ENCODE peak calls at places on chromosomes 13 and 19, in ten cellular contexts. One of them, this sample, is unnamed.
A peak's percentile ranks its signal among the peaks of the same experiment; 100 is the strongest.

GRCh38 chr13:28865951-28866350 is 45.8 kb downstream of the MTUS2 start:
- DNase-seq in A549: no peak
- DNase-seq in endothelial cell: no peak
- DNase-seq in tibial artery: no peak
- DNase-seq in HFFc6: no peak
- DNase-seq in right lobe of liver: no peak
- DNase-seq in right atrium auricular region: no peak
- DNase-seq in NCI-H187: no peak
- DNase-seq in progenitor cell of endocrine pancreas: no peak
- DNase-seq in uterus: no peak
- DNase-seq in this sample: no peak

GRCh38 chr13:107457686-107458085 is 757.6 kb downstream of the LIG4 start:
- DNase-seq in right atrium auricular region: no peak
- DNase-seq in A549: no peak
- DNase-seq in right lobe of liver: no peak
- DNase-seq in uterus: no peak
- DNase-seq in tibial artery: no peak
- DNase-seq in progenitor cell of endocrine pancreas: no peak
- DNase-seq in HFFc6: no peak
- DNase-seq in endothelial cell: no peak
- DNase-seq in NCI-H187: peak; percentile 19
- DNase-seq in this sample: no peak

GRCh38 chr19:16527971-16528521 is 14.2 kb downstream of the CHERP start:
- DNase-seq in HFFc6: no peak
- DNase-seq in tibial artery: no peak
- DNase-seq in uterus: no peak
- DNase-seq in A549: peak; percentile 31
- DNase-seq in progenitor cell of endocrine pancreas: no peak
- DNase-seq in right lobe of liver: no peak
- DNase-seq in endothelial cell: peak; percentile 46
- DNase-seq in right atrium auricular region: no peak
- DNase-seq in NCI-H187: no peak
- DNase-seq in this sample: peak; percentile 24

GRCh38 chr13:20141238-20142018 is 19.4 kb downstream of the GJA3 start:
- DNase-seq in right atrium auricular region: peak; percentile 57
- DNase-seq in HFFc6: no peak
- DNase-seq in progenitor cell of endocrine pancreas: no peak
- DNase-seq in uterus: no peak
- DNase-seq in A549: no peak
- DNase-seq in NCI-H187: no peak
- DNase-seq in right lobe of liver: no peak
- DNase-seq in endothelial cell: no peak
- DNase-seq in tibial artery: no peak
- DNase-seq in this sample: no peak

GRCh38 chr19:3945838-3946237 is 13.0 kb downstream of the NMRK2 start:
- DNase-seq in NCI-H187: no peak
- DNase-seq in progenitor cell of endocrine pancreas: no peak
- DNase-seq in uterus: no peak
- DNase-seq in HFFc6: peak; percentile 16
- DNase-seq in tibial artery: no peak
- DNase-seq in A549: no peak
- DNase-seq in endothelial cell: no peak
- DNase-seq in right lobe of liver: no peak
- DNase-seq in right atrium auricular region: no peak
- DNase-seq in this sample: no peak

GRCh38 chr13:35961002-35961401 is 170.2 kb downstream of the DCLK1 start:
- DNase-seq in A549: no peak
- DNase-seq in right lobe of liver: no peak
- DNase-seq in tibial artery: no peak
- DNase-seq in progenitor cell of endocrine pancreas: no peak
- DNase-seq in HFFc6: no peak
- DNase-seq in NCI-H187: no peak
- DNase-seq in endothelial cell: no peak
- DNase-seq in uterus: no peak
- DNase-seq in right atrium auricular region: no peak
- DNase-seq in this sample: no peak

GRCh38 chr19:45558399-45558878 is 26.2 kb downstream of the OPA3 start:
- DNase-seq in HFFc6: no peak
- DNase-seq in NCI-H187: no peak
- DNase-seq in progenitor cell of endocrine pancreas: no peak
- DNase-seq in right atrium auricular region: no peak
- DNase-seq in endothelial cell: peak; percentile 74
- DNase-seq in right lobe of liver: no peak
- DNase-seq in A549: peak; percentile 83
- DNase-seq in uterus: no peak
- DNase-seq in tibial artery: no peak
- DNase-seq in this sample: peak; percentile 60

GRCh38 chr19:18487576-18488402 is 34.1 kb downstream of the ELL start:
- DNase-seq in A549: no peak
- DNase-seq in endothelial cell: no peak
- DNase-seq in HFFc6: no peak
- DNase-seq in right atrium auricular region: no peak
- DNase-seq in uterus: no peak
- DNase-seq in right lobe of liver: no peak
- DNase-seq in tibial artery: no peak
- DNase-seq in NCI-H187: no peak
- DNase-seq in progenitor cell of endocrine pancreas: no peak
- DNase-seq in this sample: no peak

GRCh38 chr13:46817081-46817480 is 20.1 kb upstream of the ESD start:
- DNase-seq in right atrium auricular region: no peak
- DNase-seq in tibial artery: no peak
- DNase-seq in HFFc6: no peak
- DNase-seq in right lobe of liver: no peak
- DNase-seq in uterus: no peak
- DNase-seq in NCI-H187: no peak
- DNase-seq in endothelial cell: no peak
- DNase-seq in A549: no peak
- DNase-seq in progenitor cell of endocrine pancreas: no peak
- DNase-seq in this sample: no peak

GRCh38 chr13:40922437-40923040 is 96.6 kb downstream of the ELF1 start:
- DNase-seq in uterus: peak; percentile 20
- DNase-seq in HFFc6: no peak
- DNase-seq in tibial artery: no peak
- DNase-seq in A549: no peak
- DNase-seq in NCI-H187: no peak
- DNase-seq in right atrium auricular region: no peak
- DNase-seq in endothelial cell: no peak
- DNase-seq in progenitor cell of endocrine pancreas: no peak
- DNase-seq in right lobe of liver: peak; percentile 72
- DNase-seq in this sample: peak; percentile 13

GRCh38 chr19:40588110-40588854 is 11.6 kb downstream of the SHKBP1 start:
- DNase-seq in uterus: no peak
- DNase-seq in A549: peak; percentile 85
- DNase-seq in right atrium auricular region: no peak
- DNase-seq in right lobe of liver: no peak
- DNase-seq in progenitor cell of endocrine pancreas: no peak
- DNase-seq in HFFc6: no peak
- DNase-seq in tibial artery: no peak
- DNase-seq in endothelial cell: no peak
- DNase-seq in NCI-H187: no peak
- DNase-seq in this sample: no peak

GRCh38 chr13:98804336-98804855 is 51.9 kb upstream of the SLC15A1 start:
- DNase-seq in tibial artery: no peak
- DNase-seq in HFFc6: no peak
- DNase-seq in endothelial cell: no peak
- DNase-seq in progenitor cell of endocrine pancreas: no peak
- DNase-seq in right atrium auricular region: no peak
- DNase-seq in A549: no peak
- DNase-seq in uterus: no peak
- DNase-seq in NCI-H187: no peak
- DNase-seq in right lobe of liver: no peak
- DNase-seq in this sample: no peak

GRCh38 chr13:48838193-48839000 is 137.3 kb upstream of the FNDC3A start:
- DNase-seq in right atrium auricular region: no peak
- DNase-seq in progenitor cell of endocrine pancreas: no peak
- DNase-seq in right lobe of liver: no peak
- DNase-seq in tibial artery: no peak
- DNase-seq in A549: peak; percentile 58
- DNase-seq in HFFc6: peak; percentile 24
- DNase-seq in endothelial cell: no peak
- DNase-seq in NCI-H187: no peak
- DNase-seq in uterus: no peak
- DNase-seq in this sample: no peak

GRCh38 chr19:13795595-13796300 is 505 bp downstream of the ZSWIM4 start:
- DNase-seq in A549: peak; percentile 23
- DNase-seq in right lobe of liver: no peak
- DNase-seq in tibial artery: no peak
- DNase-seq in endothelial cell: no peak
- DNase-seq in HFFc6: no peak
- DNase-seq in progenitor cell of endocrine pancreas: no peak
- DNase-seq in NCI-H187: no peak
- DNase-seq in uterus: no peak
- DNase-seq in right atrium auricular region: no peak
- DNase-seq in this sample: no peak

GRCh38 chr19:5585461-5586299 is 17.9 kb upstream of the TINCR start:
- DNase-seq in A549: no peak
- DNase-seq in HFFc6: no peak
- DNase-seq in tibial artery: no peak
- DNase-seq in progenitor cell of endocrine pancreas: no peak
- DNase-seq in right atrium auricular region: peak; percentile 60
- DNase-seq in uterus: no peak
- DNase-seq in right lobe of liver: peak; percentile 43
- DNase-seq in NCI-H187: no peak
- DNase-seq in endothelial cell: no peak
- DNase-seq in this sample: peak; percentile 50

GRCh38 chr13:104057851-104058250 is 991.6 kb upstream of the SLC10A2 start:
- DNase-seq in right lobe of liver: no peak
- DNase-seq in progenitor cell of endocrine pancreas: no peak
- DNase-seq in right atrium auricular region: no peak
- DNase-seq in HFFc6: no peak
- DNase-seq in A549: no peak
- DNase-seq in tibial artery: no peak
- DNase-seq in uterus: no peak
- DNase-seq in NCI-H187: no peak
- DNase-seq in endothelial cell: no peak
- DNase-seq in this sample: no peak

This sample was measured in nephron progenitor cell.